ENCODE peak calls at places on chromosome 20, in ten cellular contexts. R is ecto neural progenitor cell; M is left colon; Y is SHP77; X is GM12891; J is kidney tubule cell; A is stimulated activated CD4-positive, alpha-beta T cell treated with anti-CD3 and anti-CD28 coated beads, Interleukin-4, amount 100 ng/mL, for 4 hours; C is GM23248; Q is CD8-positive, alpha-beta T cell; F is anterior cingulate cortex. H is an unnamed sample.

GRCh38 chr20:23937303-23938117 is 51.1 kb downstream of the GGTLC1 start:
- DNase-seq in R (peak; percentile 75), M (peak; percentile 42), Y (peak; percentile 55), X (no peak), J (peak; percentile 56), A (peak; percentile 52), C (peak; percentile 73), Q (peak; percentile 60), F (peak; percentile 54), H (peak; percentile 67)

GRCh38 chr20:58810879-58811250 is 39.8 kb downstream of the GNAS-AS1 start:
- DNase-seq in R (no peak), M (no peak), Y (no peak), X (no peak), J (no peak), A (no peak), C (no peak), Q (no peak), F (no peak), H (no peak)

GRCh38 chr20:59295531-59295930 is 4.9 kb upstream of the EDN3 start:
- DNase-seq in R (no peak), M (no peak), Y (no peak), X (no peak), J (no peak), A (no peak), C (no peak), Q (no peak), F (no peak), H (no peak)

GRCh38 chr20:63903796-63904570 is 9.1 kb downstream of the DNAJC5 start:
- DNase-seq in R (no peak), M (no peak), Y (no peak), X (no peak), J (no peak), A (no peak), C (no peak), Q (no peak), F (no peak), H (no peak)

GRCh38 chr20:34709044-34709835 is 5.1 kb downstream of the TP53INP2 start:
- DNase-seq in R (peak; percentile 91), M (peak; percentile 92), Y (peak; percentile 75), X (peak; percentile 83), J (peak; percentile 62), A (peak; percentile 71), C (peak; percentile 84), Q (peak; percentile 87), F (peak; percentile 75), H (peak; percentile 93)

GRCh38 chr20:32449890-32450401 is 91.8 kb downstream of the ASXL1 start:
- DNase-seq in R (no peak), M (no peak), Y (no peak), X (no peak), J (no peak), A (no peak), C (no peak), Q (no peak), F (no peak), H (no peak)

GRCh38 chr20:1946762-1947534 is 46.9 kb downstream of the PDYN start:
- DNase-seq in R (peak; percentile 85), M (peak; percentile 41), Y (no peak), X (no peak), J (peak; percentile 48), A (no peak), C (no peak), Q (no peak), F (no peak), H (no peak)

GRCh38 chr20:19889011-19889953 is 127.9 kb upstream of the NAA20 start:
- DNase-seq in R (no peak), M (peak; percentile 52), Y (peak; percentile 46), X (no peak), J (peak; percentile 74), A (no peak), C (peak; percentile 81), Q (no peak), F (no peak), H (peak; percentile 37)

GRCh38 chr20:41179961-41180360 is 42.6 kb downstream of the PLCG1 start:
- DNase-seq in R (peak; percentile 26), M (no peak), Y (no peak), X (no peak), J (no peak), A (no peak), C (no peak), Q (no peak), F (no peak), H (peak; percentile 5)

GRCh38 chr20:52768649-52769048 is 203.5 kb upstream of the TSHZ2 start:
- DNase-seq in R (no peak), M (no peak), Y (no peak), X (no peak), J (no peak), A (no peak), C (no peak), Q (no peak), F (no peak), H (no peak)

GRCh38 chr20:23072892-23073586 is 13.1 kb downstream of the CD93 start:
- DNase-seq in R (no peak), M (no peak), Y (no peak), X (no peak), J (no peak), A (no peak), C (no peak), Q (no peak), F (no peak), H (no peak)

GRCh38 chr20:64035066-64035932 is 683 bp upstream of the C20orf204 start:
- DNase-seq in R (no peak), M (no peak), Y (no peak), X (no peak), J (no peak), A (no peak), C (no peak), Q (peak; percentile 37), F (no peak), H (no peak)

GRCh38 chr20:50230184-50230583 is 39.6 kb downstream of the CEBPB start:
- DNase-seq in R (no peak), M (no peak), Y (no peak), X (no peak), J (no peak), A (no peak), C (no peak), Q (no peak), F (no peak), H (no peak)

GRCh38 chr20:3896302-3896701 is 7.1 kb downstream of the PANK2 start:
- DNase-seq in R (no peak), M (no peak), Y (no peak), X (no peak), J (no peak), A (no peak), C (peak; percentile 64), Q (no peak), F (no peak), H (no peak)

GRCh38 chr20:46122071-46122470 is 4.0 kb downstream of the CD40 start:
- DNase-seq in R (no peak), M (no peak), Y (no peak), X (no peak), J (peak; percentile 89), A (no peak), C (peak; percentile 43), Q (no peak), F (no peak), H (no peak)

GRCh38 chr20:10357974-10358373 is 76.0 kb downstream of the MKKS start:
- DNase-seq in R (no peak), M (no peak), Y (no peak), X (no peak), J (no peak), A (no peak), C (peak; percentile 33), Q (no peak), F (no peak), H (no peak)

GRCh38 chr20:40657526-40657925 is 31.5 kb downstream of the MAFB start:
- DNase-seq in R (no peak), M (no peak), Y (no peak), X (no peak), J (no peak), A (no peak), C (peak; percentile 71), Q (no peak), F (no peak), H (no peak)

GRCh38 chr20:53001502-53002301 is 29.5 kb downstream of the TSHZ2 start:
- DNase-seq in R (no peak), M (no peak), Y (no peak), X (no peak), J (no peak), A (no peak), C (no peak), Q (no peak), F (no peak), H (no peak)

GRCh38 chr20:53205046-53205445 is 232.9 kb downstream of the TSHZ2 start:
- DNase-seq in R (no peak), M (no peak), Y (no peak), X (no peak), J (no peak), A (no peak), C (no peak), Q (no peak), F (no peak), H (no peak)

GRCh38 chr20:24522452-24523330 is 53.3 kb downstream of the SYNDIG1 start:
- DNase-seq in R (no peak), M (no peak), Y (no peak), X (no peak), J (no peak), A (no peak), C (peak; percentile 51), Q (no peak), F (no peak), H (no peak)

H was measured in posterior cingulate gyrus.